ENCODE peak calls at places on chromosomes 16 and 17, in six cellular contexts. N is ovary, R is upper lobe of right lung, Z is cardiac muscle cell, K is thoracic aorta, B is ascending aorta. I is an unnamed sample. For H3K9me3, the result is how much of the 10 kb centered on the place peaks cover.

GRCh38 chr17:77107506-77108433 is 33.0 kb upstream of the SEC14L1 start:
- DNase-seq in N (no peak), R (no peak), Z (peak), K (no peak), B (no peak), I (no peak)

GRCh38 chr17:61806081-61806828 is 57.1 kb downstream of the BRIP1 start:
- DNase-seq in N (no peak), R (no peak), Z (no peak), K (no peak), B (no peak), I (no peak)

GRCh38 chr16:85541619-85542547 is 71.2 kb upstream of the GSE1 start:
- DNase-seq in N (peak), R (no peak), Z (no peak), K (no peak), B (no peak), I (no peak)

GRCh38 chr17:37567137-37567927 is 41.9 kb downstream of the SYNRG start:
- DNase-seq in N (no peak), R (no peak), Z (no peak), K (no peak), B (no peak), I (no peak)

GRCh38 chr17:16001498-16001897 is 1.9 kb downstream of the TTC19 start:
- DNase-seq in N (no peak), R (no peak), Z (no peak), K (no peak), B (no peak), I (no peak)

GRCh38 chr17:17603178-17603894 is 11.8 kb upstream of the PEMT start:
- DNase-seq in N (no peak), R (no peak), Z (no peak), K (no peak), B (no peak), I (no peak)

GRCh38 chr16:84875846-84876245 is 56.1 kb downstream of the CRISPLD2 start:
- DNase-seq in N (no peak), R (no peak), Z (no peak), K (no peak), B (no peak), I (no peak)

GRCh38 chr16:87791295-87792204 is 25.8 kb upstream of the KLHDC4 start:
- DNase-seq in N (no peak), R (no peak), Z (no peak), K (no peak), B (no peak), I (no peak)

GRCh38 chr17:77325826-77326581 is 185.2 kb downstream of the SEC14L1 start:
- DNase-seq in N (peak), R (peak), Z (no peak), K (no peak), B (no peak), I (no peak)

GRCh38 chr17:42436401-42436800 is 13.3 kb upstream of the CAVIN1 start:
- DNase-seq in N (no peak), R (no peak), Z (peak), K (no peak), B (no peak), I (peak)

GRCh38 chr17:78368854-78369495 is 9.1 kb upstream of the SOCS3 start:
- DNase-seq in N (no peak), R (no peak), Z (no peak), K (no peak), B (no peak), I (no peak)

GRCh38 chr16:28218109-28218508 is 6.3 kb upstream of the XPO6 start:
- DNase-seq in N (no peak), R (no peak), Z (peak), K (no peak), B (no peak), I (peak)

GRCh38 chr16:80299416-80299815 is 241.4 kb upstream of the DYNLRB2 start:
- DNase-seq in N (no peak), R (no peak), Z (peak), K (no peak), B (no peak), I (no peak)

GRCh38 chr17:42438600-42439567 is 15.8 kb upstream of the CAVIN1 start:
- DNase-seq in N (no peak), R (no peak), Z (peak), K (no peak), B (no peak), I (no peak)

GRCh38 chr17:16997514-16998429 is 25.9 kb upstream of the TNFRSF13B start:
- DNase-seq in N (no peak), R (no peak), Z (no peak), K (no peak), B (no peak), I (no peak)

GRCh38 chr17:66087073-66087472 is 104.9 kb downstream of the CEP112 start:
- DNase-seq in N (no peak), R (no peak), Z (peak), K (no peak), B (no peak), I (no peak)

GRCh38 chr17:63622571-63623390 is 564 bp downstream of the MAP3K3 start:
- DNase-seq in N (peak), R (peak), Z (peak), K (peak), B (no peak), I (no peak)

GRCh38 chr17:11514565-11514964 is 83.7 kb upstream of the DNAH9 start:
- DNase-seq in N (no peak), R (no peak), Z (no peak), K (no peak), B (no peak), I (no peak)

GRCh38 chr17:43702636-43703035 is 40.9 kb upstream of the MEOX1 start:
- DNase-seq in N (no peak), R (no peak), Z (no peak), K (no peak), B (no peak), I (no peak)

GRCh38 chr16:19898924-19899604 is 14.4 kb upstream of the GPRC5B start:
- DNase-seq in N (no peak), R (no peak), Z (peak), K (no peak), B (no peak), I (no peak)

GRCh38 chr17:72560303-72561247 is 439.8 kb downstream of the SOX9 start:
- DNase-seq in N (no peak), R (peak), Z (peak), K (no peak), B (no peak), I (no peak)

GRCh38 chr16:17382949-17383348 is 87.8 kb downstream of the XYLT1 start:
- DNase-seq in N (no peak), R (no peak), Z (no peak), K (no peak), B (no peak), I (no peak)

GRCh38 chr17:54867634-54868033 is 33.0 kb upstream of the TOM1L1 start:
- DNase-seq in N (no peak), R (no peak), Z (no peak), K (no peak), B (no peak), I (no peak)

GRCh38 chr17:17691468-17692263 is 10.4 kb downstream of the RAI1 start:
- DNase-seq in N (peak), R (no peak), Z (no peak), K (no peak), B (no peak), I (no peak)

GRCh38 chr16:19588661-19589060 is 33.2 kb downstream of the VPS35L start:
- DNase-seq in N (no peak), R (no peak), Z (peak), K (no peak), B (no peak), I (no peak)

GRCh38 chr16:54933281-54934150 is 2.9 kb downstream of the IRX5 start:
- DNase-seq in N (no peak), R (peak), Z (no peak), K (no peak), B (no peak), I (no peak)

GRCh38 chr16:28202147-28202746 is 9.5 kb downstream of the XPO6 start:
- DNase-seq in N (no peak), R (no peak), Z (no peak), K (no peak), B (no peak), I (no peak)

GRCh38 chr16:61836804-61837398 is 199.3 kb downstream of the CDH8 start:
- DNase-seq in N (no peak), R (no peak), Z (no peak), K (no peak), B (no peak), I (no peak)

GRCh38 chr17:40556884-40557414 is 8.3 kb downstream of the CCR7 start:
- DNase-seq in N (peak), R (peak), Z (peak), K (no peak), B (no peak), I (no peak)

GRCh38 chr17:28937044-28937729 is 14.1 kb downstream of the PHF12 start:
- DNase-seq in N (no peak), R (no peak), Z (peak), K (no peak), B (no peak), I (no peak)
- H3K27ac ChIP-seq in N (no peak), R (peak), Z (peak), K (peak), B (no peak), I (no peak)

GRCh38 chr17:80961931-80962330 is 29.7 kb upstream of the CHMP6 start:
- DNase-seq in N (peak), R (no peak), Z (no peak), K (no peak), B (no peak), I (no peak)
- H3K9me3 ChIP-seq in N (under half), R (under half), Z (under half), K (under half), B (under half), I (under half)

GRCh38 chr16:8026450-8026849 is 563.9 kb downstream of the TMEM114 start:
- DNase-seq in N (no peak), R (no peak), Z (no peak), K (no peak), B (no peak), I (no peak)
- H3K4me3 ChIP-seq in N (no peak), R (no peak), Z (no peak), K (no peak), B (no peak), I (no peak)

GRCh38 chr16:68378436-68379415 is 67.9 kb downstream of the PRMT7 start:
- DNase-seq in N (no peak), R (no peak), Z (no peak), K (no peak), B (no peak), I (no peak)
- H3K27ac ChIP-seq in N (no peak), R (no peak), Z (no peak), K (no peak), B (no peak), I (no peak)

GRCh38 chr16:72394526-72394925 is 222.6 kb upstream of the PMFBP1 start:
- DNase-seq in N (no peak), R (no peak), Z (no peak), K (no peak), B (no peak), I (no peak)
- H3K9me3 ChIP-seq in N (under half), R (under half), Z (under half), K (under half), B (under half), I (under half)

GRCh38 chr16:1940273-1941161 is 2.5 kb downstream of the MSRB1 start:
- DNase-seq in N (no peak), R (no peak), Z (no peak), K (no peak), B (no peak), I (no peak)
- H3K4me3 ChIP-seq in N (no peak), R (no peak), Z (no peak), K (no peak), B (no peak), I (no peak)

GRCh38 chr17:35051183-35051578 is 12.3 kb downstream of the RFFL start:
- DNase-seq in N (no peak), R (no peak), Z (peak), K (no peak), B (no peak), I (no peak)

GRCh38 chr17:35053204-35053603 is 10.3 kb downstream of the RFFL start:
- DNase-seq in N (no peak), R (no peak), Z (no peak), K (no peak), B (no peak), I (no peak)

GRCh38 chr17:35052780-35053179 is 10.7 kb downstream of the RFFL start:
- DNase-seq in N (no peak), R (no peak), Z (no peak), K (no peak), B (no peak), I (no peak)

GRCh38 chr17:35052240-35052608 is 11.3 kb downstream of the RFFL start:
- DNase-seq in N (no peak), R (no peak), Z (no peak), K (no peak), B (no peak), I (peak)

DNA sequence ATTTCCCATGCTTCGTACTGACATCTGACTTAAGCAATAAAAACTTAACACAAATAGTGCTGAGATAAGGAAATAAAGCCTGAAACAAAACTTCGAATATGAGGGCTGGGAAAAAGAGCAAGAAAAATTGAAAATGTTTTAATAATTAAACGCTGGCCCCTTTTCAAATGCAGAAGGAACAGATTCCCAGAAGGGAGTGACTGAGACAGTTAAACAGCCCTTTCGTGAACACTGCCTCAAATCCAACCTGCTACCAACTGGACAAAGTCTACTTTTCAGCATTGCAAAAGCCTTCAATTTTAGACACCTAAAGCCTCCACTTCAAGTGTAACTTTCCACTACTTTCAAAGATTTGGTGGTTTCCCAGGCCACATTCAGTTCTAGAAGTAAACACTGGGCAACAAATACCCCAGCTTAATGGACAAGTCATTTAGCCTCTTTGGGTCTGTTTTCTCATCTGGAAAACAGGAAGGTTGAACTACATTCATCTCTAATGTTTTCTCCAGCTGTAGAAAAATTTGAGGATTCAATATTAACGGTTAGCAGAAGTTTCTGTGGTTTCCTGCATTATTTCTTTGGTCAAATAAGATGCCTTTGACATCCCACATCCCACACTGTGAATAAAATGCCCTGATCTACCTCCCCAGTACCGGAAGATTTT is 11.8 kb downstream of the RFFL start:
- DNase-seq in N (no peak), R (no peak), Z (no peak), K (no peak), B (no peak), I (no peak)
- H3K27ac ChIP-seq in N (no peak), R (peak), Z (no peak), K (peak), B (peak), I (peak)

DNA sequence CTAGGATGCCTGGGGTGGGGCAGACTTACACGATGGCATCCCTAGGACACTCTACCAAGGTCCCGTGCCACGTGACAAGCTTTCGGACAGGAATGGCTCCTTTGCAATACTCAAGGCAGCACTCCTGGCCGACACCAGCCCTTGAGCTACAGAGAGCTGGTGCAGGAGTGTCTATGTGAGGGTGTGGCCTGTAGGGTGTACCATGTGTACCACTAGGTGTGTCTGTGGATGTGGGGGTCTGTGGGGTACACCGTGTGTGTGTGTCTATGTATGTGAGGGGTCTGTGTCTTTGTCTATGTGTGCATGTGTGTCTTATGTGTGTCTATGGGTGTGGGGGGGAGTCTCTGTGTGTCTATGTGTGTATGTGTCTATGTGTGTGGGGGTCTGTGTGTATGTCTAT is 1.9 kb upstream of the TLE7 start:
- DNase-seq in N (no peak), R (no peak), Z (no peak), K (no peak), B (no peak), I (no peak)
- H3K9me3 ChIP-seq in N (under half), R (under half), Z (under half), K (half or more), B (half or more), I (half or more)